ENCODE peak calls at places on chromosomes 3 and 15, in seven cellular contexts. One of them, this sample, is unnamed.

GRCh38 chr3:10142707-10143560 is 1.4 kb downstream of the VHL start:
- DNase-seq in Calu3: peak
- DNase-seq in cardiac fibroblast: no peak
- DNase-seq in GM13977: no peak
- DNase-seq in Peyer's patch: no peak
- DNase-seq in WERI-Rb-1: no peak
- DNase-seq in CD4-positive, alpha-beta T cell: no peak
- DNase-seq in this sample: no peak

GRCh38 chr15:42156266-42156922 is at the start of gene PLA2G4F:
- DNase-seq in CD4-positive, alpha-beta T cell: no peak
- DNase-seq in Peyer's patch: peak
- DNase-seq in WERI-Rb-1: no peak
- DNase-seq in Calu3: peak
- DNase-seq in cardiac fibroblast: no peak
- DNase-seq in GM13977: no peak
- DNase-seq in this sample: no peak

GRCh38 chr3:120894285-120894684 is 13.7 kb upstream of the STXBP5L start:
- DNase-seq in Peyer's patch: no peak
- DNase-seq in CD4-positive, alpha-beta T cell: no peak
- DNase-seq in WERI-Rb-1: no peak
- DNase-seq in GM13977: no peak
- DNase-seq in cardiac fibroblast: peak
- DNase-seq in Calu3: no peak
- DNase-seq in this sample: no peak

GRCh38 chr15:56732881-56733130 is 503 bp downstream of the ZNF280D start:
- DNase-seq in GM13977: no peak
- DNase-seq in cardiac fibroblast: no peak
- DNase-seq in WERI-Rb-1: no peak
- DNase-seq in CD4-positive, alpha-beta T cell: no peak
- DNase-seq in Peyer's patch: no peak
- DNase-seq in Calu3: no peak
- DNase-seq in this sample: no peak

GRCh38 chr3:84566256-84566655 is 392.5 kb upstream of the CADM2 start:
- DNase-seq in cardiac fibroblast: no peak
- DNase-seq in WERI-Rb-1: no peak
- DNase-seq in Peyer's patch: no peak
- DNase-seq in Calu3: no peak
- DNase-seq in GM13977: no peak
- DNase-seq in CD4-positive, alpha-beta T cell: no peak
- DNase-seq in this sample: no peak

GRCh38 chr3:142850395-142851023 is 38.4 kb downstream of the PCOLCE2 start:
- DNase-seq in Calu3: peak
- DNase-seq in GM13977: no peak
- DNase-seq in CD4-positive, alpha-beta T cell: no peak
- DNase-seq in WERI-Rb-1: no peak
- DNase-seq in Peyer's patch: no peak
- DNase-seq in cardiac fibroblast: peak
- DNase-seq in this sample: no peak

GRCh38 chr3:105195260-105195659 is 171.4 kb upstream of the ALCAM start:
- DNase-seq in GM13977: no peak
- DNase-seq in CD4-positive, alpha-beta T cell: no peak
- DNase-seq in cardiac fibroblast: peak
- DNase-seq in WERI-Rb-1: no peak
- DNase-seq in Peyer's patch: no peak
- DNase-seq in Calu3: no peak
- DNase-seq in this sample: no peak

GRCh38 chr3:78734048-78734637 is 1033.7 kb downstream of the ROBO1 start:
- DNase-seq in GM13977: no peak
- DNase-seq in cardiac fibroblast: peak
- DNase-seq in Calu3: no peak
- DNase-seq in WERI-Rb-1: no peak
- DNase-seq in CD4-positive, alpha-beta T cell: no peak
- DNase-seq in Peyer's patch: no peak
- DNase-seq in this sample: no peak

GRCh38 chr3:94928921-94929320 is 866.1 kb downstream of the NSUN3 start:
- DNase-seq in Calu3: peak
- DNase-seq in CD4-positive, alpha-beta T cell: no peak
- DNase-seq in WERI-Rb-1: no peak
- DNase-seq in cardiac fibroblast: peak
- DNase-seq in GM13977: no peak
- DNase-seq in Peyer's patch: no peak
- DNase-seq in this sample: no peak

GRCh38 chr3:41933154-41933676 is 28.7 kb downstream of the ULK4 start:
- DNase-seq in CD4-positive, alpha-beta T cell: no peak
- DNase-seq in Calu3: no peak
- DNase-seq in WERI-Rb-1: no peak
- DNase-seq in Peyer's patch: no peak
- DNase-seq in cardiac fibroblast: peak
- DNase-seq in GM13977: no peak
- DNase-seq in this sample: no peak

GRCh38 chr3:24302382-24302781 is 192.3 kb downstream of the THRB start:
- DNase-seq in WERI-Rb-1: no peak
- DNase-seq in cardiac fibroblast: no peak
- DNase-seq in GM13977: no peak
- DNase-seq in CD4-positive, alpha-beta T cell: no peak
- DNase-seq in Peyer's patch: no peak
- DNase-seq in Calu3: no peak
- DNase-seq in this sample: no peak

GRCh38 chr3:115549111-115549510 is 74.2 kb upstream of the GAP43 start:
- DNase-seq in GM13977: no peak
- DNase-seq in Calu3: no peak
- DNase-seq in WERI-Rb-1: no peak
- DNase-seq in CD4-positive, alpha-beta T cell: no peak
- DNase-seq in cardiac fibroblast: peak
- DNase-seq in Peyer's patch: no peak
- DNase-seq in this sample: no peak

GRCh38 chr3:180594631-180595348 is 7.2 kb upstream of the TTC14 start:
- DNase-seq in Calu3: no peak
- DNase-seq in CD4-positive, alpha-beta T cell: no peak
- DNase-seq in GM13977: no peak
- DNase-seq in Peyer's patch: no peak
- DNase-seq in WERI-Rb-1: no peak
- DNase-seq in cardiac fibroblast: peak
- DNase-seq in this sample: no peak

GRCh38 chr3:142844339-142844977 is 44.4 kb downstream of the PCOLCE2 start:
- DNase-seq in CD4-positive, alpha-beta T cell: no peak
- DNase-seq in GM13977: peak
- DNase-seq in Calu3: peak
- DNase-seq in Peyer's patch: no peak
- DNase-seq in WERI-Rb-1: no peak
- DNase-seq in cardiac fibroblast: peak
- DNase-seq in this sample: no peak

GRCh38 chr3:128491900-128492352 is 1.1 kb downstream of the GATA2 start:
- DNase-seq in Calu3: no peak
- DNase-seq in GM13977: no peak
- DNase-seq in Peyer's patch: peak
- DNase-seq in cardiac fibroblast: no peak
- DNase-seq in CD4-positive, alpha-beta T cell: no peak
- DNase-seq in WERI-Rb-1: no peak
- DNase-seq in this sample: no peak

GRCh38 chr3:89578253-89578529 is 470.8 kb downstream of the EPHA3 start:
- DNase-seq in Peyer's patch: no peak
- DNase-seq in GM13977: no peak
- DNase-seq in WERI-Rb-1: no peak
- DNase-seq in Calu3: peak
- DNase-seq in CD4-positive, alpha-beta T cell: no peak
- DNase-seq in cardiac fibroblast: no peak
- DNase-seq in this sample: no peak

GRCh38 chr15:67824900-67825879 is at the start of gene SKOR1:
- DNase-seq in Calu3: no peak
- DNase-seq in cardiac fibroblast: peak
- DNase-seq in CD4-positive, alpha-beta T cell: no peak
- DNase-seq in WERI-Rb-1: no peak
- DNase-seq in Peyer's patch: peak
- DNase-seq in GM13977: peak
- DNase-seq in this sample: no peak

GRCh38 chr3:87006844-87007439 is 16.0 kb upstream of the VGLL3 start:
- DNase-seq in GM13977: no peak
- DNase-seq in Peyer's patch: no peak
- DNase-seq in CD4-positive, alpha-beta T cell: no peak
- DNase-seq in cardiac fibroblast: peak
- DNase-seq in Calu3: no peak
- DNase-seq in WERI-Rb-1: no peak
- DNase-seq in this sample: no peak

GRCh38 chr3:64685331-64685799 is 2.4 kb downstream of the ADAMTS9 start:
- DNase-seq in Calu3: no peak
- DNase-seq in CD4-positive, alpha-beta T cell: no peak
- DNase-seq in Peyer's patch: no peak
- DNase-seq in cardiac fibroblast: peak
- DNase-seq in WERI-Rb-1: no peak
- DNase-seq in GM13977: no peak
- DNase-seq in this sample: no peak

GRCh38 chr3:61829301-61830110 is 268.1 kb downstream of the PTPRG start:
- DNase-seq in CD4-positive, alpha-beta T cell: no peak
- DNase-seq in Peyer's patch: no peak
- DNase-seq in Calu3: no peak
- DNase-seq in GM13977: no peak
- DNase-seq in WERI-Rb-1: peak
- DNase-seq in cardiac fibroblast: no peak
- DNase-seq in this sample: no peak

GRCh38 chr15:34241376-34242350 is 16.8 kb downstream of the EMC4 start:
- DNase-seq in Peyer's patch: no peak
- DNase-seq in cardiac fibroblast: peak
- DNase-seq in CD4-positive, alpha-beta T cell: peak
- DNase-seq in GM13977: peak
- DNase-seq in WERI-Rb-1: peak
- DNase-seq in Calu3: no peak
- DNase-seq in this sample: no peak

GRCh38 chr15:42490246-42490742 is 647 bp downstream of the ZNF106 start:
- DNase-seq in WERI-Rb-1: no peak
- DNase-seq in CD4-positive, alpha-beta T cell: no peak
- DNase-seq in cardiac fibroblast: peak
- DNase-seq in Calu3: no peak
- DNase-seq in Peyer's patch: no peak
- DNase-seq in GM13977: peak
- DNase-seq in this sample: no peak

GRCh38 chr15:38991126-38991525 is 426.5 kb upstream of the RASGRP1 start:
- DNase-seq in CD4-positive, alpha-beta T cell: no peak
- DNase-seq in cardiac fibroblast: peak
- DNase-seq in WERI-Rb-1: peak
- DNase-seq in Peyer's patch: no peak
- DNase-seq in GM13977: no peak
- DNase-seq in Calu3: no peak
- DNase-seq in this sample: no peak

GRCh38 chr3:49689046-49689886 is at the start of the genes MST1 and RNF123:
- DNase-seq in Peyer's patch: peak
- DNase-seq in Calu3: peak
- DNase-seq in cardiac fibroblast: peak
- DNase-seq in WERI-Rb-1: peak
- DNase-seq in GM13977: peak
- DNase-seq in CD4-positive, alpha-beta T cell: peak
- DNase-seq in this sample: peak

GRCh38 chr3:96760956-96761355 is 53.4 kb upstream of the EPHA6 start:
- DNase-seq in Calu3: no peak
- DNase-seq in Peyer's patch: no peak
- DNase-seq in WERI-Rb-1: no peak
- DNase-seq in CD4-positive, alpha-beta T cell: no peak
- DNase-seq in GM13977: no peak
- DNase-seq in cardiac fibroblast: no peak
- DNase-seq in this sample: no peak

DNA sequence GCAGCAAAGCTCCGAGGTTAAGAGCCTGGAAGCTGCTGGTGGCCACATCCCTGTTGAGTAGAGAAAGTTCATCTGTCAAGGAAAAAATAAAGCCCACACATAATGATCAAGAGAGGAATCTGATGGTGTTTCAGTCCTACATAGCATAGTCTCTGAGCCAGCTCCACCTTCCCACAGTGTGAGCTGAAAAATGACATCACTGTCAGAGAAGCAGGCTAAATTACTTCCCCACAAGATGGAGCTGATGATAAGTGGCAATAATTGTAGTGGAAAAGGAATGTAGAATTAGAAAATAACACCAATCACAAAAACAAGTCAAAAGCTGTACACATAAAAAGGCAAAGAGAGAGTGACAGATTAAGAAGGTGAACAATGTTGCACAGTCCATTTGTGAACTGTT is 84.5 kb downstream of the AQP9 start:
- DNase-seq in Calu3: no peak
- DNase-seq in CD4-positive, alpha-beta T cell: no peak
- DNase-seq in GM13977: no peak
- DNase-seq in WERI-Rb-1: no peak
- DNase-seq in cardiac fibroblast: no peak
- DNase-seq in Peyer's patch: no peak
- DNase-seq in this sample: no peak
- TF ChIP-seq CTCF in Calu3: no peak
- TF ChIP-seq CTCF in CD4-positive, alpha-beta T cell: no peak
- TF ChIP-seq CTCF in GM13977: no peak
- TF ChIP-seq CTCF in WERI-Rb-1: no peak
- TF ChIP-seq CTCF in cardiac fibroblast: no peak
- TF ChIP-seq CTCF in Peyer's patch: no peak
- TF ChIP-seq CTCF in this sample: no peak

DNA sequence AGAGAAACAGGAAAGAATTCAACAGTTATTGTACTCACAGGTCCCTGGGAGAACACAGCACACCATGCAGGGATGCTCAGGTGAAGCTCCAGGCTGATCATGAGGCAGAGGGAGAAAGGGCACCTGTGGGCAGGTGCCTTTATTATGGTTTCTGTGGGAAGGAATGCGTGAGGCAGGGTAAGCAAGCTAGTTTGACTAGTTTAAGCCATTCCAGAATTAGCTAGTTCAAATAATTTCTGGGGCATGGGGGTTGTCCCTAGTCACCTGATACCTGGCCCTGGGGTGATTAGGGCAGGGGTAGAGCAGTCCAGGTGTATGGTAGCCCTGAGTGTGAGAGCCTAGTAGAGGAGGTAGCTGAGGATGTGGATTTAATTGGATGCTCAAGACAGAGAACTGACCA is 47.9 kb upstream of the DCLK3 start:
- DNase-seq in cardiac fibroblast: no peak
- DNase-seq in Peyer's patch: no peak
- DNase-seq in GM13977: no peak
- DNase-seq in Calu3: peak
- DNase-seq in CD4-positive, alpha-beta T cell: no peak
- DNase-seq in WERI-Rb-1: no peak
- DNase-seq in this sample: no peak
- TF ChIP-seq CTCF in cardiac fibroblast: no peak
- TF ChIP-seq CTCF in Peyer's patch: no peak
- TF ChIP-seq CTCF in GM13977: no peak
- TF ChIP-seq CTCF in Calu3: no peak
- TF ChIP-seq CTCF in CD4-positive, alpha-beta T cell: no peak
- TF ChIP-seq CTCF in WERI-Rb-1: no peak
- TF ChIP-seq CTCF in this sample: no peak

GRCh38 chr3:123926396-123926795 is 34.6 kb downstream of the CCDC14 start:
- DNase-seq in cardiac fibroblast: no peak
- DNase-seq in GM13977: no peak
- DNase-seq in Calu3: no peak
- DNase-seq in CD4-positive, alpha-beta T cell: no peak
- DNase-seq in WERI-Rb-1: no peak
- DNase-seq in Peyer's patch: no peak
- DNase-seq in this sample: no peak
- TF ChIP-seq CTCF in cardiac fibroblast: no peak
- TF ChIP-seq CTCF in GM13977: no peak
- TF ChIP-seq CTCF in Calu3: no peak
- TF ChIP-seq CTCF in CD4-positive, alpha-beta T cell: no peak
- TF ChIP-seq CTCF in WERI-Rb-1: no peak
- TF ChIP-seq CTCF in Peyer's patch: no peak
- TF ChIP-seq CTCF in this sample: no peak

GRCh38 chr15:97129684-97130083 is 799.2 kb downstream of the NR2F2 start:
- DNase-seq in CD4-positive, alpha-beta T cell: no peak
- DNase-seq in cardiac fibroblast: no peak
- DNase-seq in WERI-Rb-1: no peak
- DNase-seq in GM13977: no peak
- DNase-seq in Peyer's patch: no peak
- DNase-seq in Calu3: no peak
- DNase-seq in this sample: no peak
- TF ChIP-seq CTCF in CD4-positive, alpha-beta T cell: no peak
- TF ChIP-seq CTCF in cardiac fibroblast: no peak
- TF ChIP-seq CTCF in WERI-Rb-1: no peak
- TF ChIP-seq CTCF in GM13977: no peak
- TF ChIP-seq CTCF in Peyer's patch: no peak
- TF ChIP-seq CTCF in Calu3: no peak
- TF ChIP-seq CTCF in this sample: no peak

This sample was measured in progenitor cell of endocrine pancreas.